ENCODE peak calls at places on chromosomes 6 and 20, in ten cellular contexts. One of them, this sample, is unnamed.

GRCh38 chr6:82182756-82183155 is 64.8 kb downstream of the IBTK start:
- DNase-seq in heart right ventricle: no peak
- DNase-seq in CD8-positive, alpha-beta T cell: no peak
- DNase-seq in brain microvascular endothelial cell: peak; percentile 80
- DNase-seq in tibial nerve: no peak
- DNase-seq in A549: no peak
- DNase-seq in spleen: no peak
- DNase-seq in fibroblast of mammary gland: peak; percentile 64
- DNase-seq in psoas muscle: no peak
- DNase-seq in fibroblast of the aortic adventitia: peak; percentile 53
- DNase-seq in this sample: peak; percentile 35

GRCh38 chr20:57692393-57692792 is 17.4 kb downstream of the PMEPA1 start:
- DNase-seq in heart right ventricle: no peak
- DNase-seq in CD8-positive, alpha-beta T cell: no peak
- DNase-seq in brain microvascular endothelial cell: no peak
- DNase-seq in tibial nerve: no peak
- DNase-seq in A549: no peak
- DNase-seq in spleen: no peak
- DNase-seq in fibroblast of mammary gland: no peak
- DNase-seq in psoas muscle: no peak
- DNase-seq in fibroblast of the aortic adventitia: no peak
- DNase-seq in this sample: no peak

GRCh38 chr6:34561227-34561530 is 5.0 kb upstream of the SPDEF start:
- DNase-seq in heart right ventricle: no peak
- DNase-seq in CD8-positive, alpha-beta T cell: no peak
- DNase-seq in brain microvascular endothelial cell: no peak
- DNase-seq in tibial nerve: no peak
- DNase-seq in A549: no peak
- DNase-seq in spleen: no peak
- DNase-seq in fibroblast of mammary gland: no peak
- DNase-seq in psoas muscle: no peak
- DNase-seq in fibroblast of the aortic adventitia: no peak
- DNase-seq in this sample: no peak

GRCh38 chr20:1242530-1242929 is 16.7 kb downstream of the RAD21L1 start:
- DNase-seq in heart right ventricle: no peak
- DNase-seq in CD8-positive, alpha-beta T cell: no peak
- DNase-seq in brain microvascular endothelial cell: peak; percentile 66
- DNase-seq in tibial nerve: no peak
- DNase-seq in A549: no peak
- DNase-seq in spleen: no peak
- DNase-seq in fibroblast of mammary gland: peak; percentile 82
- DNase-seq in psoas muscle: no peak
- DNase-seq in fibroblast of the aortic adventitia: peak; percentile 81
- DNase-seq in this sample: peak; percentile 76

GRCh38 chr6:108798672-108799355 is 49.4 kb upstream of the ARMC2 start:
- DNase-seq in heart right ventricle: peak; percentile 21
- DNase-seq in CD8-positive, alpha-beta T cell: peak; percentile 77
- DNase-seq in brain microvascular endothelial cell: no peak
- DNase-seq in tibial nerve: no peak
- DNase-seq in A549: no peak
- DNase-seq in spleen: peak; percentile 89
- DNase-seq in fibroblast of mammary gland: no peak
- DNase-seq in psoas muscle: peak; percentile 24
- DNase-seq in fibroblast of the aortic adventitia: no peak
- DNase-seq in this sample: no peak

GRCh38 chr6:82785206-82785605 is 280.4 kb downstream of the UBE3D start:
- DNase-seq in heart right ventricle: no peak
- DNase-seq in CD8-positive, alpha-beta T cell: no peak
- DNase-seq in brain microvascular endothelial cell: peak; percentile 40
- DNase-seq in tibial nerve: no peak
- DNase-seq in A549: no peak
- DNase-seq in spleen: no peak
- DNase-seq in fibroblast of mammary gland: no peak
- DNase-seq in psoas muscle: no peak
- DNase-seq in fibroblast of the aortic adventitia: no peak
- DNase-seq in this sample: peak; percentile 6

GRCh38 chr6:36120979-36121706 is 9.2 kb upstream of the MAPK13 start:
- DNase-seq in heart right ventricle: no peak
- DNase-seq in CD8-positive, alpha-beta T cell: peak; percentile 70
- DNase-seq in brain microvascular endothelial cell: no peak
- DNase-seq in tibial nerve: no peak
- DNase-seq in A549: no peak
- DNase-seq in spleen: peak; percentile 94
- DNase-seq in fibroblast of mammary gland: peak; percentile 47
- DNase-seq in psoas muscle: peak; percentile 60
- DNase-seq in fibroblast of the aortic adventitia: peak; percentile 40
- DNase-seq in this sample: no peak

GRCh38 chr20:49989234-49990065 is 6.7 kb downstream of the SNAI1 start:
- DNase-seq in heart right ventricle: peak; percentile 77
- DNase-seq in CD8-positive, alpha-beta T cell: no peak
- DNase-seq in brain microvascular endothelial cell: peak; percentile 51
- DNase-seq in tibial nerve: peak; percentile 72
- DNase-seq in A549: no peak
- DNase-seq in spleen: no peak
- DNase-seq in fibroblast of mammary gland: peak; percentile 87
- DNase-seq in psoas muscle: peak; percentile 70
- DNase-seq in fibroblast of the aortic adventitia: peak; percentile 85
- DNase-seq in this sample: peak; percentile 83

GRCh38 chr20:860891-861290 is 27.4 kb downstream of the FAM110A start:
- DNase-seq in heart right ventricle: no peak
- DNase-seq in CD8-positive, alpha-beta T cell: no peak
- DNase-seq in brain microvascular endothelial cell: no peak
- DNase-seq in tibial nerve: no peak
- DNase-seq in A549: no peak
- DNase-seq in spleen: no peak
- DNase-seq in fibroblast of mammary gland: no peak
- DNase-seq in psoas muscle: no peak
- DNase-seq in fibroblast of the aortic adventitia: no peak
- DNase-seq in this sample: no peak

GRCh38 chr6:170011233-170012142 is 260.1 kb downstream of the ERMARD start:
- DNase-seq in heart right ventricle: peak; percentile 69
- DNase-seq in CD8-positive, alpha-beta T cell: no peak
- DNase-seq in brain microvascular endothelial cell: no peak
- DNase-seq in tibial nerve: no peak
- DNase-seq in A549: no peak
- DNase-seq in spleen: no peak
- DNase-seq in fibroblast of mammary gland: no peak
- DNase-seq in psoas muscle: no peak
- DNase-seq in fibroblast of the aortic adventitia: no peak
- DNase-seq in this sample: no peak

GRCh38 chr6:43911625-43912577 is 141.9 kb downstream of the VEGFA start:
- DNase-seq in heart right ventricle: no peak
- DNase-seq in CD8-positive, alpha-beta T cell: no peak
- DNase-seq in brain microvascular endothelial cell: no peak
- DNase-seq in tibial nerve: no peak
- DNase-seq in A549: no peak
- DNase-seq in spleen: no peak
- DNase-seq in fibroblast of mammary gland: no peak
- DNase-seq in psoas muscle: no peak
- DNase-seq in fibroblast of the aortic adventitia: no peak
- DNase-seq in this sample: no peak

GRCh38 chr6:43912598-43913387 is 142.8 kb downstream of the VEGFA start:
- DNase-seq in heart right ventricle: no peak
- DNase-seq in CD8-positive, alpha-beta T cell: no peak
- DNase-seq in brain microvascular endothelial cell: no peak
- DNase-seq in tibial nerve: no peak
- DNase-seq in A549: no peak
- DNase-seq in spleen: no peak
- DNase-seq in fibroblast of mammary gland: no peak
- DNase-seq in psoas muscle: no peak
- DNase-seq in fibroblast of the aortic adventitia: no peak
- DNase-seq in this sample: no peak

GRCh38 chr6:43910149-43910637 is 140.2 kb downstream of the VEGFA start:
- DNase-seq in heart right ventricle: no peak
- DNase-seq in CD8-positive, alpha-beta T cell: no peak
- DNase-seq in brain microvascular endothelial cell: no peak
- DNase-seq in tibial nerve: no peak
- DNase-seq in A549: no peak
- DNase-seq in spleen: no peak
- DNase-seq in fibroblast of mammary gland: no peak
- DNase-seq in psoas muscle: no peak
- DNase-seq in fibroblast of the aortic adventitia: no peak
- DNase-seq in this sample: no peak

GRCh38 chr6:43910638-43911353 is 140.8 kb downstream of the VEGFA start:
- DNase-seq in heart right ventricle: no peak
- DNase-seq in CD8-positive, alpha-beta T cell: no peak
- DNase-seq in brain microvascular endothelial cell: peak; percentile 24
- DNase-seq in tibial nerve: no peak
- DNase-seq in A549: no peak
- DNase-seq in spleen: no peak
- DNase-seq in fibroblast of mammary gland: peak; percentile 65
- DNase-seq in psoas muscle: no peak
- DNase-seq in fibroblast of the aortic adventitia: peak; percentile 93
- DNase-seq in this sample: peak; percentile 66

DNA sequence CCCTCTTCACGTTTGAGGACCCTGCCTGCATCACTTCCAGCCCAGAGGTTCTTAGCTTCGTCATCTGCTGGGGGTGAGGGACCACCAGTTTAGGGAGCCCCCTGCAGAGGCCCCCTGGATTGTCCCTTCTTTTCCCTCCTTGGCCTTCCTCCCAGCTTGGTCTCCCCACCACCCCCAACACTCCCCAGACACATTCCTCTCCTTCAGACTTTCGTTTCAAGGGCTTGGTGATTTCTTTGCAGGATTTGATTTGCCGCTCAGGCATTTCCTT is 141.3 kb downstream of the VEGFA start:
- DNase-seq in heart right ventricle: no peak
- DNase-seq in CD8-positive, alpha-beta T cell: no peak
- DNase-seq in brain microvascular endothelial cell: no peak
- DNase-seq in tibial nerve: no peak
- DNase-seq in A549: no peak
- DNase-seq in spleen: no peak
- DNase-seq in fibroblast of mammary gland: no peak
- DNase-seq in psoas muscle: no peak
- DNase-seq in fibroblast of the aortic adventitia: no peak
- DNase-seq in this sample: no peak
- H3K4me3 ChIP-seq in heart right ventricle: no peak overlapping the region
- H3K4me3 ChIP-seq in CD8-positive, alpha-beta T cell: no peak overlapping the region
- H3K4me3 ChIP-seq in brain microvascular endothelial cell: no peak overlapping the region
- H3K4me3 ChIP-seq in tibial nerve: no peak overlapping the region
- H3K4me3 ChIP-seq in A549: no peak overlapping the region
- H3K4me3 ChIP-seq in spleen: no peak overlapping the region
- H3K4me3 ChIP-seq in fibroblast of mammary gland: no peak overlapping the region
- H3K4me3 ChIP-seq in psoas muscle: no peak overlapping the region
- H3K4me3 ChIP-seq in fibroblast of the aortic adventitia: no peak overlapping the region
- H3K4me3 ChIP-seq in this sample: no peak overlapping the region

GRCh38 chr20:32456869-32457421 is 98.8 kb downstream of the ASXL1 start:
- DNase-seq in heart right ventricle: no peak
- DNase-seq in CD8-positive, alpha-beta T cell: no peak
- DNase-seq in brain microvascular endothelial cell: no peak
- DNase-seq in tibial nerve: no peak
- DNase-seq in A549: peak; percentile 90
- DNase-seq in spleen: no peak
- DNase-seq in fibroblast of mammary gland: no peak
- DNase-seq in psoas muscle: peak; percentile 60
- DNase-seq in fibroblast of the aortic adventitia: no peak
- DNase-seq in this sample: peak; percentile 31
- TF ChIP-seq CTCF in heart right ventricle: peak; percentile 86
- TF ChIP-seq CTCF in CD8-positive, alpha-beta T cell: peak; percentile 26
- TF ChIP-seq CTCF in brain microvascular endothelial cell: peak; percentile 71
- TF ChIP-seq CTCF in tibial nerve: peak; percentile 85
- TF ChIP-seq CTCF in A549: peak; percentile 96
- TF ChIP-seq CTCF in spleen: peak; percentile 70
- TF ChIP-seq CTCF in fibroblast of mammary gland: no peak
- TF ChIP-seq CTCF in psoas muscle: peak; percentile 77
- TF ChIP-seq CTCF in fibroblast of the aortic adventitia: peak; percentile 68
- TF ChIP-seq CTCF in this sample: peak; percentile 74

DNA sequence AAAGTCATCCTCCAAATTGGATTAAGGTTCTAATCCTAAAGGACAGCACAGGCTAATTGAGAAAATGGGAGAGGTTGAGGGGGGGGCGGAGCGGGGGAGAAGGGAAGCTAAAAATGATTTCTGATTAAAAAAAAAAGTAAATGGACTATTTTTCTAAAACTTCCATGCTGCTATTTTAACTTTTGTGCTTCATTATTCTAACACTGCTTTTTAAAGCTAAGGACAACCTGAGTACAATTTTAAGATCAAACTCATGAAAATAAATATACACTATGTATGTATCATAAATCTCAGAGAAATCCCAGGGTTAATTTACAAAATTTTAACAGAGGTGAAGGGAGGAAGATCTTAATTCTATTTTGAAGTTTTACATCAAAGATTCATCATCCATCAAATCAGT is 4.4 kb downstream of the MAN1A1 start:
- DNase-seq in heart right ventricle: no peak
- DNase-seq in CD8-positive, alpha-beta T cell: no peak
- DNase-seq in brain microvascular endothelial cell: no peak
- DNase-seq in tibial nerve: no peak
- DNase-seq in A549: no peak
- DNase-seq in spleen: no peak
- DNase-seq in fibroblast of mammary gland: no peak
- DNase-seq in psoas muscle: no peak
- DNase-seq in fibroblast of the aortic adventitia: no peak
- DNase-seq in this sample: no peak
- H3K4me3 ChIP-seq in heart right ventricle: no peak overlapping the region
- H3K4me3 ChIP-seq in CD8-positive, alpha-beta T cell: no peak overlapping the region
- H3K4me3 ChIP-seq in brain microvascular endothelial cell: no peak overlapping the region
- H3K4me3 ChIP-seq in tibial nerve: no peak overlapping the region
- H3K4me3 ChIP-seq in A549: no peak overlapping the region
- H3K4me3 ChIP-seq in spleen: no peak overlapping the region
- H3K4me3 ChIP-seq in fibroblast of mammary gland: no peak overlapping the region
- H3K4me3 ChIP-seq in psoas muscle: peak overlapping the region; percentile 16
- H3K4me3 ChIP-seq in fibroblast of the aortic adventitia: no peak overlapping the region
- H3K4me3 ChIP-seq in this sample: no peak overlapping the region

GRCh38 chr20:22489614-22490286 is 94.6 kb downstream of the FOXA2 start:
- DNase-seq in heart right ventricle: no peak
- DNase-seq in CD8-positive, alpha-beta T cell: no peak
- DNase-seq in brain microvascular endothelial cell: no peak
- DNase-seq in tibial nerve: no peak
- DNase-seq in A549: no peak
- DNase-seq in spleen: no peak
- DNase-seq in fibroblast of mammary gland: no peak
- DNase-seq in psoas muscle: no peak
- DNase-seq in fibroblast of the aortic adventitia: no peak
- DNase-seq in this sample: no peak

GRCh38 chr20:22491188-22491500 is 93.2 kb downstream of the FOXA2 start:
- DNase-seq in heart right ventricle: no peak
- DNase-seq in CD8-positive, alpha-beta T cell: no peak
- DNase-seq in brain microvascular endothelial cell: no peak
- DNase-seq in tibial nerve: no peak
- DNase-seq in A549: no peak
- DNase-seq in spleen: no peak
- DNase-seq in fibroblast of mammary gland: no peak
- DNase-seq in psoas muscle: no peak
- DNase-seq in fibroblast of the aortic adventitia: no peak
- DNase-seq in this sample: no peak

GRCh38 chr20:22495172-22495571 is 89.2 kb downstream of the FOXA2 start:
- DNase-seq in heart right ventricle: no peak
- DNase-seq in CD8-positive, alpha-beta T cell: no peak
- DNase-seq in brain microvascular endothelial cell: no peak
- DNase-seq in tibial nerve: no peak
- DNase-seq in A549: no peak
- DNase-seq in spleen: no peak
- DNase-seq in fibroblast of mammary gland: no peak
- DNase-seq in psoas muscle: no peak
- DNase-seq in fibroblast of the aortic adventitia: no peak
- DNase-seq in this sample: no peak

GRCh38 chr20:22492497-22492896 is 91.9 kb downstream of the FOXA2 start:
- DNase-seq in heart right ventricle: no peak
- DNase-seq in CD8-positive, alpha-beta T cell: no peak
- DNase-seq in brain microvascular endothelial cell: no peak
- DNase-seq in tibial nerve: no peak
- DNase-seq in A549: no peak
- DNase-seq in spleen: no peak
- DNase-seq in fibroblast of mammary gland: no peak
- DNase-seq in psoas muscle: no peak
- DNase-seq in fibroblast of the aortic adventitia: no peak
- DNase-seq in this sample: no peak

GRCh38 chr20:22490287-22491187 is 93.8 kb downstream of the FOXA2 start:
- DNase-seq in heart right ventricle: no peak
- DNase-seq in CD8-positive, alpha-beta T cell: no peak
- DNase-seq in brain microvascular endothelial cell: no peak
- DNase-seq in tibial nerve: no peak
- DNase-seq in A549: peak; percentile 91
- DNase-seq in spleen: no peak
- DNase-seq in fibroblast of mammary gland: peak; percentile 2
- DNase-seq in psoas muscle: no peak
- DNase-seq in fibroblast of the aortic adventitia: peak; percentile 16
- DNase-seq in this sample: no peak
- TF ChIP-seq CTCF in heart right ventricle: no peak
- TF ChIP-seq CTCF in CD8-positive, alpha-beta T cell: no peak
- TF ChIP-seq CTCF in brain microvascular endothelial cell: no peak
- TF ChIP-seq CTCF in tibial nerve: no peak
- TF ChIP-seq CTCF in A549: peak; percentile 51
- TF ChIP-seq CTCF in spleen: no peak
- TF ChIP-seq CTCF in fibroblast of mammary gland: no peak
- TF ChIP-seq CTCF in psoas muscle: no peak
- TF ChIP-seq CTCF in fibroblast of the aortic adventitia: no peak
- TF ChIP-seq CTCF in this sample: no peak

This sample was measured in astrocyte of the spinal cord.